ENCODE peak calls at places on chromosome 4, in five cellular contexts. N is anterior cingulate cortex, M is adipocyte, G is mucosa of gallbladder, R is heart left ventricle. Q is an unnamed sample.

GRCh38 chr4:132218406-132218805 is 930.7 kb upstream of the PCDH10 start:
- DNase-seq in N (no peak), M (no peak), G (no peak), R (no peak), Q (no peak)

GRCh38 chr4:182688081-182688480 is 229.1 kb downstream of the DCTD start:
- DNase-seq in N (no peak), M (no peak), G (no peak), R (no peak), Q (no peak)

GRCh38 chr4:72300126-72300525 is 268.3 kb downstream of the NPFFR2 start:
- DNase-seq in N (no peak), M (no peak), G (no peak), R (no peak), Q (no peak)

GRCh38 chr4:176319237-176319703 is 496 bp upstream of the SPCS3 start:
- DNase-seq in N (no peak), M (no peak), G (no peak), R (no peak), Q (no peak)

GRCh38 chr4:96698891-96699290 is 859.0 kb downstream of the PDHA2 start:
- DNase-seq in N (no peak), M (no peak), G (no peak), R (no peak), Q (no peak)

GRCh38 chr4:177356191-177356590 is 46.5 kb downstream of the NEIL3 start:
- DNase-seq in N (no peak), M (no peak), G (no peak), R (no peak), Q (no peak)

GRCh38 chr4:151553874-151554273 is 144.9 kb downstream of the FHIP1A start:
- DNase-seq in N (no peak), M (no peak), G (peak), R (no peak), Q (no peak)

GRCh38 chr4:244471-244870 is 60.8 kb downstream of the ZNF732 start:
- DNase-seq in N (no peak), M (peak), G (peak), R (peak), Q (no peak)

GRCh38 chr4:74793757-74794340 is 474 bp downstream of the BTC start:
- DNase-seq in N (no peak), M (peak), G (peak), R (peak), Q (peak)

GRCh38 chr4:23091674-23092073 is 398.9 kb downstream of the GBA3 start:
- DNase-seq in N (no peak), M (no peak), G (no peak), R (no peak), Q (no peak)

GRCh38 chr4:5568931-5569330 is 139.4 kb downstream of the EVC2 start:
- DNase-seq in N (no peak), M (no peak), G (no peak), R (no peak), Q (no peak)

GRCh38 chr4:38785901-38786402 is 3.2 kb upstream of the TLR10 start:
- DNase-seq in N (no peak), M (no peak), G (no peak), R (peak), Q (peak)

GRCh38 chr4:1869530-1870327 is 1.5 kb upstream of the NSD2 start:
- DNase-seq in N (no peak), M (no peak), G (no peak), R (no peak), Q (no peak)

GRCh38 chr4:40479378-40479777 is 144.2 kb downstream of the CHRNA9 start:
- DNase-seq in N (no peak), M (no peak), G (no peak), R (no peak), Q (no peak)

GRCh38 chr4:166169111-166169510 is 296.1 kb downstream of the TLL1 start:
- DNase-seq in N (no peak), M (no peak), G (no peak), R (no peak), Q (no peak)

GRCh38 chr4:65825121-65825520 is 154.8 kb upstream of the EPHA5 start:
- DNase-seq in N (no peak), M (peak), G (no peak), R (no peak), Q (no peak)

GRCh38 chr4:79445371-79445781 is 37.3 kb upstream of the GK2 start:
- DNase-seq in N (no peak), M (peak), G (no peak), R (no peak), Q (no peak)

GRCh38 chr4:141425124-141425523 is 204.4 kb downstream of the ZNF330 start:
- DNase-seq in N (no peak), M (peak), G (no peak), R (no peak), Q (no peak)

GRCh38 chr4:54218736-54219135 is 10.4 kb upstream of the PDGFRA start:
- DNase-seq in N (no peak), M (no peak), G (no peak), R (no peak), Q (no peak)

GRCh38 chr4:149997881-149998421 is 80.3 kb upstream of the DCLK2 start:
- DNase-seq in N (no peak), M (no peak), G (no peak), R (no peak), Q (no peak)

GRCh38 chr4:76197971-76198410 is 15.6 kb downstream of the SCARB2 start:
- DNase-seq in N (peak), M (peak), G (peak), R (peak), Q (peak)

GRCh38 chr4:39469429-39470077 is 10.7 kb downstream of the LIAS start:
- DNase-seq in N (no peak), M (peak), G (peak), R (no peak), Q (no peak)

GRCh38 chr4:189870835-189871234 is 69.8 kb upstream of the FRG1 start:
- DNase-seq in N (no peak), M (no peak), G (no peak), R (no peak), Q (no peak)

GRCh38 chr4:89253306-89253705 is 54.3 kb downstream of the GPRIN3 start:
- DNase-seq in N (no peak), M (no peak), G (no peak), R (no peak), Q (no peak)

GRCh38 chr4:123939621-123940020 is 543.0 kb downstream of the SPRY1 start:
- DNase-seq in N (no peak), M (peak), G (no peak), R (no peak), Q (no peak)

GRCh38 chr4:108544504-108544903 is 75.9 kb upstream of the RPL34 start:
- DNase-seq in N (no peak), M (peak), G (no peak), R (no peak), Q (no peak)

GRCh38 chr4:48708610-48709009 is 71.5 kb downstream of the FRYL start:
- DNase-seq in N (no peak), M (no peak), G (no peak), R (no peak), Q (no peak)

GRCh38 chr4:152257601-152258066 is 278.3 kb downstream of the FBXW7 start:
- DNase-seq in N (no peak), M (peak), G (no peak), R (no peak), Q (no peak)

Q was measured in Right ventricle myocardium superior.